ENCODE peak calls at places on chromosomes 12 and 14, in ten cellular contexts. R is AML-193; C is fibroblast of mammary gland; D is pancreas; U is heart right ventricle; V is RCC 7860; Z is activated naive CD4-positive, alpha-beta T cell treated with anti-CD3 and anti-CD28 coated beads, Interleukin-2, amount 50 U/mL, for 16 hours; G is HT1080; Q is stimulated activated CD4-positive, alpha-beta T cell treated with anti-CD3 and anti-CD28 coated beads, TNF-alpha, amount 100 ng/mL, for 48 hours; H is fibroblast of lung. M is an unnamed sample.

GRCh38 chr14:33699300-33699699 is 251.6 kb downstream of the EGLN3 start:
- DNase-seq in D (no peak), R (no peak), G (no peak), C (no peak), Z (no peak), V (no peak), H (no peak), U (no peak), Q (no peak), M (no peak)

GRCh38 chr14:43090380-43090779 is 1416.7 kb downstream of the FSCB start:
- DNase-seq in V (no peak), Z (no peak), H (no peak), R (no peak), C (no peak), U (no peak), G (no peak), Q (no peak), D (no peak), M (no peak)

GRCh38 chr12:63921157-63921556 is 76.7 kb downstream of the SRGAP1 start:
- DNase-seq in H (no peak), Z (no peak), V (no peak), G (no peak), R (no peak), U (no peak), C (no peak), Q (no peak), D (no peak), M (no peak)

GRCh38 chr12:32736445-32736844 is 19.3 kb downstream of the YARS2 start:
- DNase-seq in D (no peak), V (no peak), G (no peak), C (no peak), Q (no peak), U (no peak), Z (no peak), R (no peak), H (no peak), M (no peak)

GRCh38 chr14:95895720-95896119 is 19.1 kb downstream of the TUNAR start:
- DNase-seq in G (peak), D (no peak), Z (peak), C (no peak), V (no peak), H (no peak), Q (no peak), U (no peak), R (peak), M (no peak)

GRCh38 chr12:46259071-46259470 is 9.8 kb downstream of the SLC38A1 start:
- DNase-seq in C (no peak), R (no peak), H (no peak), Z (no peak), V (no peak), Q (no peak), G (no peak), U (no peak), D (no peak), M (no peak)

GRCh38 chr12:130483616-130484180 is 146.0 kb downstream of the PIWIL1 start:
- DNase-seq in D (no peak), H (no peak), G (no peak), R (no peak), U (no peak), Q (no peak), C (no peak), V (no peak), Z (no peak), M (no peak)

GRCh38 chr12:11174022-11174421 is 3.0 kb downstream of the SMIM10L1 start:
- DNase-seq in C (peak), Z (no peak), H (no peak), D (no peak), Q (no peak), U (no peak), V (no peak), G (no peak), R (no peak), M (no peak)

GRCh38 chr14:23544511-23545447 is 6.8 kb downstream of the ZFHX2 start:
- DNase-seq in R (no peak), Q (no peak), C (no peak), Z (no peak), U (peak), H (no peak), D (no peak), G (no peak), V (no peak), M (no peak)

GRCh38 chr12:117685115-117685926 is 283.5 kb downstream of the KSR2 start:
- DNase-seq in Q (no peak), R (no peak), U (no peak), Z (no peak), H (peak), G (peak), V (peak), D (peak), C (peak), M (no peak)

GRCh38 chr12:114166360-114166759 is 200.2 kb upstream of the RBM19 start:
- DNase-seq in D (no peak), Z (no peak), G (peak), R (peak), Q (no peak), U (peak), C (peak), V (no peak), H (peak), M (peak)

GRCh38 chr12:123050331-123050809 is 69.9 kb downstream of the ARL6IP4 start:
- DNase-seq in H (peak), Q (no peak), R (no peak), G (peak), C (peak), U (peak), D (peak), V (peak), Z (no peak), M (peak)

GRCh38 chr12:107903377-107904061 is 129.0 kb downstream of the ASCL4 start:
- DNase-seq in Z (no peak), R (no peak), U (peak), Q (peak), H (peak), D (peak), V (no peak), G (no peak), C (no peak), M (no peak)

GRCh38 chr12:40225337-40225983 is 663 bp downstream of the LRRK2 start:
- DNase-seq in V (no peak), R (no peak), G (no peak), C (peak), Q (no peak), D (no peak), U (no peak), H (no peak), Z (no peak), M (no peak)

GRCh38 chr14:92670967-92671366 is 77.5 kb downstream of the LGMN start:
- DNase-seq in Z (no peak), C (peak), H (peak), Q (no peak), V (peak), D (peak), G (peak), R (no peak), U (no peak), M (peak)

GRCh38 chr14:50040401-50040775 is 76.0 kb downstream of the VCPKMT start:
- DNase-seq in C (peak), U (no peak), V (peak), R (peak), D (no peak), G (peak), H (peak), Z (no peak), Q (no peak), M (peak)

GRCh38 chr12:89353823-89354629 is 1.7 kb upstream of the DUSP6 start:
- DNase-seq in C (peak), H (peak), G (no peak), D (peak), U (peak), V (peak), Z (peak), Q (peak), R (peak), M (peak)

GRCh38 chr12:42144174-42144423 is 575 bp downstream of the GXYLT1 start:
- DNase-seq in C (no peak), U (peak), H (no peak), R (no peak), D (no peak), G (peak), V (no peak), Z (no peak), Q (no peak), M (no peak)

GRCh38 chr12:131263626-131264025 is 309.9 kb downstream of the ADGRD1 start:
- DNase-seq in Q (no peak), Z (no peak), G (no peak), U (no peak), C (no peak), R (no peak), V (no peak), H (no peak), D (no peak), M (no peak)

GRCh38 chr12:102955926-102956737 is 1.3 kb upstream of the ASCL1 start:
- DNase-seq in Z (no peak), D (peak), U (no peak), V (no peak), C (no peak), Q (no peak), H (no peak), R (no peak), G (no peak), M (no peak)

GRCh38 chr14:105878554-105878953 is 352.2 kb downstream of the TMEM121 start:
- DNase-seq in V (no peak), C (no peak), Q (no peak), Z (no peak), G (no peak), H (no peak), D (no peak), R (no peak), U (no peak), M (no peak)

GRCh38 chr12:103632554-103633216 is 45.6 kb downstream of the STAB2 start:
- DNase-seq in U (no peak), Q (peak), H (no peak), R (peak), D (no peak), V (peak), G (peak), Z (no peak), C (peak), M (peak)

GRCh38 chr14:64947710-64948611 is 5.4 kb upstream of the GPX2 start:
- DNase-seq in C (no peak), U (peak), Z (no peak), H (no peak), G (no peak), D (no peak), V (no peak), R (no peak), Q (no peak), M (no peak)

GRCh38 chr12:95626854-95627253 is 75.6 kb upstream of the USP44 start:
- DNase-seq in Q (no peak), C (no peak), U (no peak), D (no peak), V (no peak), Z (no peak), R (no peak), H (no peak), G (no peak), M (no peak)

GRCh38 chr14:61145258-61145902 is 135.8 kb downstream of the TMEM30B start:
- DNase-seq in H (peak), C (peak), G (peak), Z (no peak), Q (no peak), R (no peak), U (peak), V (no peak), D (no peak), M (peak)

GRCh38 chr12:81723361-81723760 is 35.8 kb downstream of the PPFIA2 start:
- DNase-seq in R (no peak), G (no peak), V (no peak), Q (no peak), D (no peak), U (no peak), Z (no peak), C (no peak), H (no peak), M (no peak)

GRCh38 chr12:69982081-69982480 is 157.1 kb downstream of the MYRFL start:
- DNase-seq in R (peak), Z (no peak), H (peak), Q (no peak), G (no peak), C (peak), V (no peak), D (no peak), U (no peak), M (peak)

GRCh38 chr14:105041841-105042765 is 21.2 kb upstream of the CDCA4 start:
- DNase-seq in Z (no peak), U (no peak), Q (no peak), C (no peak), V (no peak), D (no peak), R (no peak), H (no peak), G (peak), M (no peak)

GRCh38 chr12:108955225-108955835 is 65.5 kb downstream of the SVOP start:
- DNase-seq in V (peak), C (peak), Q (no peak), G (peak), D (no peak), R (no peak), Z (no peak), U (peak), H (peak), M (peak)

GRCh38 chr14:33317675-33318074 is 379.0 kb downstream of the NPAS3 start:
- DNase-seq in V (no peak), Q (no peak), G (no peak), U (no peak), C (no peak), R (no peak), Z (no peak), D (no peak), H (no peak), M (no peak)

GRCh38 chr14:88380405-88380804 is 5.1 kb upstream of the SPATA7 start:
- DNase-seq in Q (no peak), U (no peak), G (no peak), H (peak), R (no peak), D (no peak), C (peak), V (no peak), Z (no peak), M (peak)

GRCh38 chr12:109582636-109583035 is 9.0 kb downstream of the MVK start:
- DNase-seq in Q (no peak), D (peak), Z (no peak), V (no peak), U (peak), R (no peak), C (no peak), G (peak), H (no peak), M (no peak)

GRCh38 chr14:31692376-31692781 is 131.2 kb downstream of the NUBPL start:
- DNase-seq in D (no peak), H (peak), V (no peak), R (no peak), Z (no peak), U (peak), C (peak), Q (no peak), G (no peak), M (no peak)

GRCh38 chr14:32330356-32331226 is 1.5 kb downstream of the AKAP6 start:
- DNase-seq in R (no peak), Z (no peak), G (no peak), C (no peak), D (no peak), U (no peak), V (no peak), H (no peak), Q (no peak), M (no peak)

GRCh38 chr14:71103662-71104484 is 196.6 kb downstream of the PCNX1 start:
- DNase-seq in Q (no peak), V (peak), C (peak), G (peak), Z (no peak), H (peak), D (no peak), U (peak), R (peak), M (peak)

GRCh38 chr12:32367381-32367780 is 32.0 kb upstream of the FGD4 start:
- DNase-seq in U (no peak), V (no peak), Z (no peak), Q (no peak), H (no peak), G (no peak), C (no peak), D (no peak), R (no peak), M (no peak)

GRCh38 chr12:75705749-75706719 is 194.6 kb upstream of the KRR1 start:
- DNase-seq in Q (no peak), U (peak), R (no peak), H (peak), D (no peak), Z (no peak), G (peak), V (peak), C (peak), M (peak)

GRCh38 chr12:115963030-115963480 is 314.4 kb downstream of the MED13L start:
- DNase-seq in H (peak), G (peak), D (no peak), Q (no peak), U (no peak), V (peak), C (peak), R (no peak), Z (no peak), M (peak)

GRCh38 chr12:115763982-115764621 is 513.4 kb downstream of the MED13L start:
- DNase-seq in D (no peak), H (no peak), U (no peak), C (no peak), V (no peak), Z (no peak), R (no peak), Q (no peak), G (no peak), M (no peak)

GRCh38 chr14:72563676-72564075 is 330.2 kb downstream of the DPF3 start:
- DNase-seq in R (no peak), H (no peak), G (no peak), V (no peak), D (no peak), U (no peak), Z (no peak), C (no peak), Q (no peak), M (no peak)

M was measured in amniotic epithelial cell.